ENCODE peak calls at places on chromosomes 5 and 9, in eight cellular contexts. Y, D, W, P, B, A, U and F are unnamed samples. For H3K36me3, the result is how much of the 10 kb centered on the place peaks cover.

GRCh38 chr5:139381837-139382361 is 1.2 kb downstream of the SLC23A1 start:
- DNase-seq in A (no peak), W (no peak), B (no peak), P (no peak), U (no peak), D (no peak), Y (no peak), F (no peak)

GRCh38 chr9:89590415-89590814 is 14.4 kb upstream of the GADD45G start:
- DNase-seq in W (no peak), P (no peak), Y (no peak), D (no peak), B (no peak), U (peak), A (no peak), F (peak)

GRCh38 chr9:128175743-128176142 is 15.6 kb downstream of the CIZ1 start:
- DNase-seq in U (no peak), Y (no peak), W (no peak), D (no peak), B (no peak), A (no peak), P (no peak), F (no peak)

GRCh38 chr9:128877852-128878251 is 3.9 kb downstream of the KYAT1 start:
- DNase-seq in B (no peak), D (no peak), Y (no peak), W (no peak), A (no peak), U (no peak), P (no peak), F (no peak)

GRCh38 chr5:153153086-153153485 is 337.4 kb upstream of the GRIA1 start:
- DNase-seq in B (no peak), D (no peak), U (no peak), P (no peak), Y (no peak), A (no peak), W (no peak), F (no peak)

GRCh38 chr5:149409268-149409948 is 30.3 kb upstream of the IL17B start:
- DNase-seq in W (no peak), D (no peak), A (no peak), P (no peak), B (no peak), U (no peak), Y (peak), F (no peak)

GRCh38 chr5:123115020-123115419 is 26.0 kb downstream of the PRDM6 start:
- DNase-seq in B (no peak), U (no peak), Y (no peak), D (no peak), W (no peak), P (no peak), A (no peak), F (no peak)

GRCh38 chr5:142830241-142831018 is 60.3 kb downstream of the ARHGAP26 start:
- DNase-seq in U (no peak), P (no peak), B (no peak), A (no peak), D (no peak), Y (no peak), W (no peak), F (no peak)

GRCh38 chr5:32639943-32640342 is 54.6 kb downstream of the SUB1 start:
- DNase-seq in Y (no peak), A (no peak), D (no peak), P (no peak), W (no peak), U (no peak), B (no peak), F (no peak)

GRCh38 chr9:111983484-111983908 is 86.9 kb downstream of the UGCG start:
- DNase-seq in W (no peak), U (no peak), A (no peak), P (no peak), Y (no peak), D (no peak), B (no peak), F (no peak)

DNA sequence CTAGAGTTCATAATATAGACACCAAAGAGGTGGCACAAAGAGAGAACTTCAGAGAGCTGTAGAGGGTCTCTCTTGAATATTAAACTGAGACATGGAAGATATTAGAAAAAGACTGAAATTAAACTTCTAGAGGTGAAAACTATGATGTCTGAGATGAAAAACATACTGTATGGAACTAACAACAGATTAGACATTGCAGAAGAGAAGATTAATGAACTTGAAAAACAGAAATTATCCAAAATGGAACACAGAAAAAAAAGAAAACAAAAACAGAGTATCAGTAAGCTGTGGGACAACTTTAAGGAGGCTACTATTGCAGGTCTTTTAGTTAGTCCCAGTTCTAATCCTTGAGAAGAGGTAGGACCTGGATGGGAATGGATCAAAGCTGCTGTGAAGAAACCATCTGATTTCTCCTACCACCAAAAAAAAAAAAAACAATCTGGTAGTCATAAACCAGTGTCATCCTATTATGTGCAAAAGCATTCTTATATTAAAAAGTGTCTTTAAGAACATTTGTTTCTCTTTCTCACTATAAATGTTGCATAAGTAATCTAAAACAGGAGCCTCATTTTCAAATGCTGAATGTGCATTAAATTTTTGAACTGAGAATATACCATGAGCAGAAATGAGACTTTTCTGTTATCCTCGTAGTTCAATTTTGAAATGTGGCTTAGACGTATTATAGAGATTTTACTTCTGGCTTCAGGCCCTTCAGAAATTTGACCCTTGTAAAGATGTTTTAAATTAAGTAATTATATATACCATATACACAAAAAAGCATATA is 96.2 kb downstream of the ERMP1 start:
- DNase-seq in Y (no peak), W (no peak), B (no peak), U (no peak), D (no peak), P (no peak), A (no peak), F (no peak)
- H3K36me3 ChIP-seq in Y (under half), W (under half), B (under half), U (under half), D (under half), P (under half), A (under half), F (under half)

DNA sequence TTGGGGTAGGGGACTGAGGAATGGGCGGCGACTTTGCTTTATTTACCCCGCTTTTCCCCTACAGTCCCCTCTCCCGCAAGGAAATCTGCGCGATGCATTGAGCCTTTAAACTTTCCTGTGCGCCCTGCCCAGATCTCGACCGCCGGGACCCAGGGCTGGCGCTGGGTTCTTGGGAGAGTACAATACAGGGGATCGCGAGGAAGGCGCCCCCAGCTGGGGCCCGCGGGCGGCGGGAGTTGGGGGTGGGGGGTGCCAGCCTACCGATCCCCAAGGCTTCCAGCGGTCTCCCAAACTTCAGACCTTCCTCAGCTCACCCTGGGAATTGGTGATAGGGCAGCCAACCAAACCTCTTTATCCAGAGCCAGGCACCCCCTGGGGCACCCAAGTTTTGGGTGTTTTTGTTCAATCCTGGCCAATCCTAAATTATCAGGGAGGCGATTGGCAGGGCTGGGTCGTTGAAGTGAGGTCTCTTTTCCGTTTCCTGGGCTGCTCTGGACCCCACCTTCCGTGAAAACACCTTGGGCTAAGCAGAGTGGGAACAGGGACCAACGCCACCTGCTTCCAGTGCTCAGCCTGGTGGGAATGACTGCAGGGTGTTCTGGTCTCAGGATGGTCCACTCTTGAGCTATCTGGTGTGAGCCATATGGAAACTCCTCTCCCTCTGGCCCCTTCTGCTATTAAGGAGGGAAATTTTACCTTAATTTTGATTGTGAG is 51.4 kb upstream of the DAB2IP start:
- DNase-seq in P (no peak), B (no peak), D (peak), W (peak), U (no peak), A (no peak), Y (peak), F (no peak)
- H3K27ac ChIP-seq in P (no peak), B (no peak), D (peak), W (peak), U (peak), A (no peak), Y (no peak), F (no peak)

GRCh38 chr9:113661074-113661473 is 197.5 kb downstream of the RGS3 start:
- DNase-seq in P (no peak), B (no peak), A (no peak), W (no peak), Y (no peak), D (no peak), U (no peak), F (no peak)
- H3K4me3 ChIP-seq in P (no peak), B (no peak), A (no peak), W (no peak), Y (no peak), D (no peak), U (no peak), F (no peak)

DNA sequence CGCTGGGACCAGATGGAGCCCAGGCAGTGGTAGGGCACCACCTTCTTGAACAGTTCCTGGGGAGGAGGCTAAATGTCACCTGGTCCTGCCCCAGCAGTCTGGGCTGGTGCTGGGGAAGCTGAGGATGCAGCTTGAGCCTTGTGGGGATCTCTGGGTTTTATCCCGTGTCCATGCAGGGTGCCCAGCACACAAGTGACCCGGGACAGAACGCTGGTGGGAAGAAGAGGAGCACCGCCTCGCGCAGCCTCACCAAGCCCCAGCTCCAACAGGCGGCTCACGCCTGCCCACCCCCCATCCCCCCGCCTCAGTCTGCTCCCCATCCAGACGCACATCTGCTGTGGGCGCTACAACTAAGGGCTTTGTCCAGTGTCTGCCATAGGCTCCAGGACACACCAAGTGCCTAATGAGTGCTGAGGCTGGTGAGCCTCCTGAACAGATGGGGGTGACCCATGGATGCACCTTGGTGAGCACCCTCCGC is 13.8 kb downstream of the RALGDS start:
- DNase-seq in D (no peak), A (no peak), W (peak), P (no peak), Y (no peak), B (no peak), U (no peak), F (no peak)
- H3K36me3 ChIP-seq in D (half or more), A (under half), W (half or more), P (half or more), Y (under half), B (half or more), U (half or more), F (under half)

DNA sequence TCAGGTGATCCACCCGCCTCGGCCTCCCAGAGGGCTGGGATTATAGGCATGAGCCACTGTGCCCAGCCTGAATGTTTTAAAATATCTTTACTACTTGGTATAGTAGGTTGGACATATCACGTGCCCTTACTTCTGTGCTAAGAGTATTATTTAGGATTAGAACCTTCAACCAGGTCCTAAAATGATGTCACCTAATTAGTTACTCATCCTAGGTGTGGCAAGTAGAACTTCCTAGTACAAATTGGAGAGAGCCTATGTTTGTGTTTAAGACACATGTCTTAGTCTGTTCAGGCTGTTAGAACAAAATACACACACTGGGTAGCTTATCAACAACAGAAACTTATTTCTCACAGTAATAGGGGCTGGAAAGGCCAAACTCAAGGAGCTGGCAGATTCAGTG is 51.5 kb downstream of the ZFAND5 start:
- DNase-seq in P (no peak), Y (no peak), D (peak), U (no peak), B (no peak), W (no peak), A (no peak), F (no peak)
- H3K27ac ChIP-seq in P (no peak), Y (no peak), D (peak), U (no peak), B (no peak), W (no peak), A (no peak), F (no peak)

GRCh38 chr9:6216002-6216401 is 395 bp downstream of the IL33 start:
- DNase-seq in B (no peak), D (no peak), P (no peak), U (no peak), A (no peak), W (no peak), Y (no peak), F (no peak)
- H3K4me3 ChIP-seq in B (no peak), D (no peak), P (no peak), U (peak), A (no peak), W (no peak), Y (no peak), F (no peak)

GRCh38 chr9:4831119-4831518 is 38.4 kb downstream of the RCL1 start:
- DNase-seq in B (no peak), U (no peak), D (no peak), W (no peak), P (no peak), A (no peak), Y (peak), F (no peak)

GRCh38 chr9:4832786-4833579 is 40.2 kb downstream of the RCL1 start:
- DNase-seq in U (no peak), A (no peak), Y (no peak), P (no peak), W (no peak), D (no peak), B (no peak), F (no peak)

GRCh38 chr9:4831944-4832343 is 39.2 kb downstream of the RCL1 start:
- DNase-seq in D (no peak), W (no peak), U (no peak), B (no peak), P (no peak), Y (no peak), A (no peak), F (no peak)

GRCh38 chr9:4836676-4837075 is 43.9 kb downstream of the RCL1 start:
- DNase-seq in W (no peak), A (no peak), Y (no peak), U (no peak), P (no peak), B (no peak), D (no peak), F (no peak)

GRCh38 chr9:4833781-4834560 is 41.2 kb downstream of the RCL1 start:
- DNase-seq in B (no peak), A (no peak), W (no peak), Y (no peak), U (no peak), P (no peak), D (no peak), F (no peak)
- H3K36me3 ChIP-seq in B (under half), A (under half), W (under half), Y (under half), U (under half), P (under half), D (under half), F (under half)